ENCODE peak calls at places on chromosomes 1 and 21, in five cellular contexts. P is COLO829; H is right lobe of liver; K is stimulated activated CD4-positive, alpha-beta T cell treated with anti-CD3 and anti-CD28 coated beads, Interleukin-1b, Interleukin-23, amount 100 ng/mL, for 4 hours; U is NCI-H226. Y is an unnamed sample.

GRCh38 chr1:119442756-119443155 is 27.8 kb downstream of the HSD3B2 start:
- DNase-seq in P (no peak), H (no peak), K (no peak), U (no peak), Y (no peak)

GRCh38 chr1:34213976-34214375 is 37.3 kb downstream of the C1orf94 start:
- DNase-seq in P (no peak), H (no peak), K (no peak), U (no peak), Y (no peak)

GRCh38 chr1:9870572-9870971 is 39.5 kb downstream of the CTNNBIP1 start:
- DNase-seq in P (no peak), H (no peak), K (no peak), U (no peak), Y (no peak)

GRCh38 chr21:37220433-37220980 is 46.6 kb downstream of the VPS26C start:
- DNase-seq in P (no peak), H (no peak), K (peak), U (no peak), Y (no peak)

GRCh38 chr1:47705517-47706130 is 267.8 kb downstream of the FOXD2 start:
- DNase-seq in P (no peak), H (no peak), K (no peak), U (no peak), Y (no peak)

GRCh38 chr1:200981278-200981677 is 42.2 kb downstream of the KIF21B start:
- DNase-seq in P (no peak), H (no peak), K (no peak), U (no peak), Y (no peak)

GRCh38 chr1:2986549-2987305 is 34.5 kb upstream of the ACTRT2 start:
- DNase-seq in P (no peak), H (peak), K (no peak), U (no peak), Y (no peak)

GRCh38 chr21:40242586-40242985 is 375.3 kb downstream of the PCP4 start:
- DNase-seq in P (no peak), H (no peak), K (no peak), U (no peak), Y (no peak)

GRCh38 chr1:40182956-40183710 is 21.9 kb downstream of the RLF start:
- DNase-seq in P (no peak), H (no peak), K (no peak), U (no peak), Y (no peak)